ENCODE peak calls at places on chromosomes 5 and 9, in eight cellular contexts. B, S, M, W, I, Y, Z and K are unnamed samples.

GRCh38 chr5:95284512-95285405 is at the start of gene MCTP1:
- DNase-seq in M (peak), I (no peak), B (peak), Z (peak), S (peak), W (peak), Y (peak), K (peak)

GRCh38 chr5:10056228-10056760 is 193.4 kb downstream of the ATPSCKMT start:
- DNase-seq in Y (peak), B (no peak), Z (peak), W (no peak), M (no peak), I (no peak), S (no peak), K (peak)

GRCh38 chr5:93289915-93290314 is 291.1 kb downstream of the NR2F1-AS1 start:
- DNase-seq in Z (no peak), S (no peak), W (no peak), Y (no peak), M (no peak), I (no peak), B (no peak), K (no peak)

GRCh38 chr5:96483878-96484277 is 50.8 kb upstream of the PCSK1 start:
- DNase-seq in Y (peak), M (peak), I (peak), W (no peak), Z (peak), S (peak), B (peak), K (peak)

GRCh38 chr9:75914936-75915335 is 24.5 kb downstream of the PCSK5 start:
- DNase-seq in M (no peak), I (no peak), B (no peak), Y (no peak), Z (no peak), S (no peak), W (no peak), K (no peak)

GRCh38 chr5:146624179-146624578 is 108.2 kb upstream of the GPR151 start:
- DNase-seq in I (no peak), Y (peak), S (peak), M (no peak), W (no peak), B (peak), Z (no peak), K (peak)

GRCh38 chr5:57843016-57843402 is 360.4 kb upstream of the ACTBL2 start:
- DNase-seq in B (no peak), I (no peak), S (no peak), W (no peak), Z (no peak), Y (no peak), M (no peak), K (no peak)

GRCh38 chr9:131657890-131658752 is 81.8 kb downstream of the RAPGEF1 start:
- DNase-seq in I (peak), Z (peak), S (no peak), Y (peak), W (no peak), M (no peak), B (no peak), K (peak)

GRCh38 chr5:98483301-98483700 is 290.2 kb upstream of the RGMB start:
- DNase-seq in S (no peak), Z (peak), B (no peak), Y (no peak), I (no peak), W (no peak), M (no peak), K (no peak)

GRCh38 chr5:1415059-1415425 is 30.2 kb downstream of the SLC6A3 start:
- DNase-seq in M (no peak), Y (no peak), B (no peak), W (no peak), I (no peak), S (no peak), Z (no peak), K (no peak)

GRCh38 chr9:99778308-99778707 is 43.4 kb upstream of the NR4A3 start:
- DNase-seq in S (no peak), I (peak), M (no peak), W (no peak), Y (peak), Z (peak), B (no peak), K (peak)

GRCh38 chr9:26470287-26470686 is 422.3 kb downstream of the CAAP1 start:
- DNase-seq in Y (no peak), M (no peak), W (no peak), S (no peak), Z (no peak), I (no peak), B (no peak), K (no peak)

GRCh38 chr9:121604242-121604641 is 47.2 kb upstream of the DAB2IP start:
- DNase-seq in I (no peak), Z (no peak), W (peak), S (peak), B (no peak), Y (no peak), M (no peak), K (peak)

DNA sequence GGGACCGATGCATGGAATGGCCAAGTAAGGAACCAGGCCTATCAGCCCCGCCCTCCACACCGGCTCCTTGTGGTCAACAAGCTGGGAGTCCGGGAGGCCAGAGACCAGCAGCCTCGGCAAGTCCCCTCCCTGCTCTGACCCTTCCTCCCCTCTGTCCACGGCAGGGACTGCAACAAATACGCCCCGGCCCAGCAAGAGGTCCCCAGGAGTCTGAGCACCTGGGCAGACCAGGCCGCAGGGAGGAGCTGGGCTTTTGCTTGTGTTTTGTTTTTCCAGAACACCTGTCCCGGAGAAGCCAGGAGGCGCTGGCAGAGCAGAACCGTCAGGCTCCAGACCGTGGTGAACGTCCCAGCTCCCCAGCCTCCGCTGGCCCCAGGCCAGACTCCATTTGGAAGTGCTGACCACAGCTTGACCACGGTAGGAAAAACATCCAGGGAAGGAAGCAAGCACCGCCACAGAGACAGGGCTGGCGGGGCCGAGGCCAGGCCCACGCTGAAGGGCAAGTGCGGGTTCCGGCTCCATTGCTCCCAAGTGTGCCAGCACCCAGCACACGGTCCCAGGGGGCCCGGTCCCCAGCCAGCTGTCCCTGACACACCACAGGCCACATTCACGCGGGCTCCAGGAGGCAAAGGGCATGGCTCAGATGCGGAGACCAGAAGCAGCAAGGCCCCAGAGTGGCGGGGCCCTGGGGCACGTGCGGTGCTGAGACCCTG is 56.6 kb downstream of the VAV2 start:
- DNase-seq in W (peak), M (no peak), S (no peak), Z (no peak), B (no peak), I (no peak), Y (no peak), K (peak)
- TF ChIP-seq EZH2phosphoT487 in W (no peak), M (no peak), S (no peak), Z (no peak), B (no peak), I (no peak), Y (no peak), K (no peak)

GRCh38 chr9:107759823-107760166 is 270.2 kb upstream of the KLF4 start:
- DNase-seq in S (no peak), Y (no peak), B (no peak), M (no peak), W (no peak), Z (no peak), I (no peak), K (no peak)
- TF ChIP-seq EZH2phosphoT487 in S (no peak), Y (no peak), B (no peak), M (no peak), W (no peak), Z (no peak), I (no peak), K (no peak)

GRCh38 chr5:180130876-180131740 is 59.5 kb upstream of the RNF130 start:
- DNase-seq in Z (no peak), M (no peak), I (no peak), W (no peak), S (no peak), B (no peak), Y (no peak), K (no peak)

GRCh38 chr5:180133551-180133950 is 62.0 kb upstream of the RNF130 start:
- DNase-seq in W (no peak), Y (peak), M (no peak), B (no peak), S (no peak), Z (no peak), I (no peak), K (no peak)

GRCh38 chr5:180133971-180134508 is 62.5 kb upstream of the RNF130 start:
- DNase-seq in S (no peak), W (no peak), B (no peak), Y (no peak), Z (no peak), M (no peak), I (no peak), K (no peak)

GRCh38 chr5:180135128-180135955 is 63.8 kb upstream of the RNF130 start:
- DNase-seq in I (peak), Y (peak), W (no peak), M (no peak), Z (peak), B (no peak), S (no peak), K (no peak)

DNA sequence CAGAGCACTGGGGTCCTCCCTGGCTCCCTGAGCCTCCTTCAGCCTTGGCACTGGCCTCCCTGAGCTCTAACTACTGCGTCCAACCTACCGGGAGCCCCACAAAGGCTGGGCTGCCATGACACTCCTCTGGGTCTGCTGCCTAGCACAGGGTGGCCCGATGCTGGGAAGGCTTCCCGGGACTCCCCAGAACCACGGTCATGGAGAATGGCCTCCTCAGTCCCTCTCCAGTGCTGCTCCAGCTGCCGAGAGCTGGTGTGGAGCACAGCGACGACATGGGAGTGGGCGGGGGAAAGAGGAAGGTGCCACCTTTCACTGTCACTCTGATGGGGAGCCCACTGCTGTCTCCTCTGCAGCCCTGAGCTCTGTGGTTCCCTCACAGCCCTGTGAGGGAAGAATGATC is 61.5 kb upstream of the RNF130 start:
- DNase-seq in S (no peak), I (no peak), B (no peak), W (no peak), M (no peak), Y (no peak), Z (no peak), K (no peak)
- TF ChIP-seq EZH2phosphoT487 in S (no peak), I (no peak), B (no peak), W (no peak), M (no peak), Y (no peak), Z (no peak), K (no peak)

GRCh38 chr5:142133382-142134206 is 25.0 kb downstream of the NDFIP1 start:
- DNase-seq in Z (no peak), I (no peak), B (no peak), M (no peak), S (no peak), Y (no peak), W (no peak), K (no peak)
- TF ChIP-seq EZH2phosphoT487 in Z (no peak), I (no peak), B (no peak), M (no peak), S (no peak), Y (no peak), W (no peak), K (no peak)

DNA sequence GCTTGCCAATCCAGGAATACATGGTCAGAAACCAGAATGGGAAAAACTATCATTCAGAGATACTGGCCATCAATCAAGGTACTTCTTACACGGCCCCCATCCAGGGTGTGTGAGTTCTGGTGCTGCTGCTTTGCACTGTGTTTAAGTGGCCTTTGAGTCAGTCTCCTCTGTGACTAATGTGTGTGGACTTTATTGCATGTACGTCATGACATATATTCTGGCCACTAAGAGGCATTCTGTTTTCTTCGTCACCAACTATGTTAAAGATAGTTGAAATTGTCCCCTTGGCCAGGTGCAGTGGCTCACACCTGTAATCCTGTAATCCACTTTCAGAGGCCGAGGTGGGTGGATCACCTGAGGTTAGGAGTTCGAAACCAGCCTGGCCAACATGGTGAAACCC is 8.5 kb downstream of the EXOSC3 start:
- DNase-seq in W (no peak), I (no peak), Y (peak), M (no peak), B (no peak), Z (peak), S (no peak), K (no peak)
- TF ChIP-seq EZH2phosphoT487 in W (no peak), I (no peak), Y (no peak), M (no peak), B (no peak), Z (no peak), S (no peak), K (no peak)

GRCh38 chr9:88312517-88313103 is 75.6 kb upstream of the SPIN1 start:
- DNase-seq in Y (no peak), Z (no peak), B (no peak), S (no peak), W (no peak), M (no peak), I (no peak), K (no peak)

GRCh38 chr9:88312070-88312469 is 76.2 kb upstream of the SPIN1 start:
- DNase-seq in B (no peak), I (no peak), W (no peak), S (no peak), Y (no peak), Z (no peak), M (no peak), K (no peak)

GRCh38 chr9:88313364-88314220 is 74.7 kb upstream of the SPIN1 start:
- DNase-seq in S (peak), B (no peak), W (no peak), Y (no peak), M (no peak), Z (no peak), I (no peak), K (no peak)

GRCh38 chr9:88308831-88309230 is 79.4 kb upstream of the SPIN1 start:
- DNase-seq in S (no peak), M (no peak), W (no peak), Y (no peak), Z (no peak), B (no peak), I (no peak), K (no peak)

GRCh38 chr9:88310310-88310980 is 77.8 kb upstream of the SPIN1 start:
- DNase-seq in S (peak), M (no peak), Y (peak), W (no peak), Z (no peak), B (peak), I (no peak), K (no peak)
- TF ChIP-seq EZH2phosphoT487 in S (no peak), M (no peak), Y (no peak), W (no peak), Z (no peak), B (no peak), I (no peak), K (no peak)

GRCh38 chr5:88732181-88732633 is 150.8 kb downstream of the MEF2C start:
- DNase-seq in Y (no peak), S (no peak), W (no peak), I (no peak), B (no peak), Z (peak), M (peak), K (no peak)
- TF ChIP-seq EZH2phosphoT487 in Y (no peak), S (no peak), W (no peak), I (no peak), B (no peak), Z (no peak), M (no peak), K (no peak)

GRCh38 chr9:34999576-34999975 is 10.0 kb downstream of the DNAJB5 start:
- DNase-seq in Y (no peak), W (no peak), B (no peak), Z (no peak), I (no peak), S (no peak), M (no peak), K (no peak)
- TF ChIP-seq EZH2phosphoT487 in Y (no peak), W (no peak), B (no peak), Z (no peak), I (no peak), S (no peak), M (no peak), K (no peak)